ENCODE peak calls at places on chromosomes 5 and 9, in nine cellular contexts. G is GM23248, Q is PC-3, I is fibroblast of lung, U is neural progenitor cell, V is IMR-90, M is SK-N-SH, S is MM.1S, A is K562. E is an unnamed sample.
A peak's percentile ranks its signal among the peaks of the same experiment; 100 is the strongest.

GRCh38 chr5:106094128-106094726 is 1576.5 kb downstream of the EFNA5 start:
- DNase-seq in G (peak; percentile 44), Q (peak; percentile 98), I (peak; percentile 67), U (no peak), V (peak; percentile 69), M (peak; percentile 40), S (peak; percentile 78), A (no peak), E (peak; percentile 29)

GRCh38 chr9:6334305-6334704 is 6.1 kb downstream of the TPD52L3 start:
- DNase-seq in G (no peak), Q (no peak), I (no peak), U (no peak), V (no peak), M (no peak), S (no peak), A (no peak), E (no peak)

GRCh38 chr5:29614202-29614601 is 1579.3 kb upstream of the CDH6 start:
- DNase-seq in G (no peak), Q (peak; percentile 68), I (no peak), U (no peak), V (no peak), M (no peak), S (no peak), A (no peak), E (no peak)

GRCh38 chr5:164302533-164303235 is 797.3 kb downstream of the MAT2B start:
- DNase-seq in G (no peak), Q (peak; percentile 25), I (peak; percentile 45), U (no peak), V (peak; percentile 42), M (no peak), S (no peak), A (no peak), E (peak; percentile 76)

GRCh38 chr5:125140855-125141254 is 394.4 kb upstream of the ZNF608 start:
- DNase-seq in G (peak; percentile 90), Q (peak; percentile 5), I (peak; percentile 81), U (peak; percentile 19), V (peak; percentile 93), M (no peak), S (no peak), A (no peak), E (peak; percentile 80)

GRCh38 chr5:67211926-67212325 is 15.3 kb upstream of the CD180 start:
- DNase-seq in G (peak; percentile 77), Q (peak; percentile 70), I (peak; percentile 71), U (no peak), V (peak; percentile 87), M (no peak), S (no peak), A (no peak), E (peak; percentile 93)

GRCh38 chr5:54457094-54457531 is 1.6 kb downstream of the HSPB3 start:
- DNase-seq in G (peak; percentile 81), Q (no peak), I (peak; percentile 82), U (no peak), V (peak; percentile 90), M (no peak), S (no peak), A (no peak), E (peak; percentile 73)

GRCh38 chr5:163760498-163760897 is 255.1 kb downstream of the MAT2B start:
- DNase-seq in G (peak; percentile 89), Q (peak; percentile 18), I (peak; percentile 100), U (no peak), V (peak; percentile 99), M (no peak), S (no peak), A (no peak), E (peak; percentile 99)

GRCh38 chr9:127993721-127994120 is 12.9 kb upstream of the EEIG1 start:
- DNase-seq in G (no peak), Q (no peak), I (no peak), U (no peak), V (no peak), M (no peak), S (no peak), A (no peak), E (no peak)

GRCh38 chr9:127991757-127992274 is 11.0 kb upstream of the EEIG1 start:
- DNase-seq in G (no peak), Q (no peak), I (no peak), U (no peak), V (no peak), M (no peak), S (no peak), A (no peak), E (no peak)

GRCh38 chr9:127990539-127990938 is 9.8 kb upstream of the EEIG1 start:
- DNase-seq in G (no peak), Q (no peak), I (no peak), U (no peak), V (no peak), M (no peak), S (no peak), A (no peak), E (no peak)

GRCh38 chr9:127989094-127989493 is 8.3 kb upstream of the EEIG1 start:
- DNase-seq in G (no peak), Q (no peak), I (no peak), U (no peak), V (no peak), M (no peak), S (no peak), A (no peak), E (no peak)

DNA sequence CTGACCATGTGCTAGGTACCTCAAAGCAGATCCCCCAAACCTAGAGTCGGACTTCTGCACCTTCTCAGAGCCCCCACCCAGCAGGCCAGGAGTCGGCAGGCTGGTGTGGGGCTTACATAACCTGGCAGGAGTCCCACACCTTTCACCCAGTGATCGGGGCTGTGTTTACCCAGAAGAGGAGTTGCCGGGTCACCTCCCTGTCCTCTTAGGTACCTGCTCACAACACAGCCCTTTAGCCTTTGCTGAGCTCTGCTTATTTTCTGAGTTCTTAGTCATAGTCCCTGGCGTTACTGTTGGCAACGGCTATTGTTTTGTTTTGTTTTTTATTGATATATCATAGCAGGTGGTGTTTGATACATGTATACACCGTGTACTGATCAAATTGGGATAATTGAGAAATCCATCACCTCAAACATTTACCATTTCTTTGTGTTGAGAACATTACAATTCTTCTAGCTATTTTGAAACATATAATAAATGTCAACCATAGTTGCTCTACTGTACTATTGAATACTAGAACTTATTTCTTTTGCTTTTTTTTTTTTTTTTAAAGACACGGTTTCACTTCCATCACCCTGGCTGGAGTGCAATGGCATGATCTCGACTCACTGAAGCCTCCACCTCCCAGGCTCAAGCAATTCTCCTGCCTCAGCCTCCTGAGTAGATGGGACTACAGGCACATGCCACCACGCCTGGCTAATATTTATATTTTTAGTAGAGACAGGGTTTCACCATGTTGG is 10.4 kb upstream of the EEIG1 start:
- DNase-seq in G (no peak), Q (peak; percentile 43), I (no peak), U (no peak), V (no peak), M (no peak), S (no peak), A (no peak), E (no peak)
- H3K4me2 ChIP-seq in G (no peak overlapping the region), Q (no peak overlapping the region), I (no peak overlapping the region), U (no peak overlapping the region), V (no peak overlapping the region), M (no peak overlapping the region), S (no peak overlapping the region), A (no peak overlapping the region), E (no peak overlapping the region)

DNA sequence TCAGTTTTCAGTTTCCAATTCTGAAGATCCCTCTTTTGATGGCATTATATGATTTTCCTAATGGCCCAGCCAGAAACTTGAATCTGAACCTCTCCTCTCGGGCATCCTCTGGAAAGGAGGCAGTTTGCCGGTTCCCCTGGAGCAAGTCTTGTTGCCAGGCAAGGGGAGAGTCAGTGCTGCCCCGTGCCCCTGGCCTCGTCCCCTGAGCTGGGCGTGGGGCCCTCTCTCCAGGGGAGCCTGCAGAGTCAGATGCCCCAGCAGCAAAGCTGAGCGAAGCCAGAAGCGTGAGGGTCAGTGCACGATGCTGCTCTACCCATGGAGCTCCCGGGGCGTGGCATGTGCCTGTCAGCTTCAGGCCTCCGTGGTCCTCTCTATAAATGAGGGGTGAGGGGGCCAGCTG is 14.0 kb downstream of the OLFM1 start:
- DNase-seq in G (no peak), Q (no peak), I (no peak), U (no peak), V (no peak), M (no peak), S (no peak), A (no peak), E (no peak)
- H3K9me3 ChIP-seq in G (no peaks in the 10 kb centered on the region), Q (no peaks in the 10 kb centered on the region), I (no peaks in the 10 kb centered on the region), U (no peaks in the 10 kb centered on the region), V (no peaks in the 10 kb centered on the region), M (no peaks in the 10 kb centered on the region), S (no peaks in the 10 kb centered on the region), A (no peaks in the 10 kb centered on the region), E (no peaks in the 10 kb centered on the region)

GRCh38 chr9:92948032-92948534 is 760 bp downstream of the FGD3 start:
- DNase-seq in G (no peak), Q (no peak), I (no peak), U (no peak), V (no peak), M (no peak), S (no peak), A (no peak), E (no peak)

GRCh38 chr9:92944921-92945320 is 2.4 kb upstream of the FGD3 start:
- DNase-seq in G (no peak), Q (no peak), I (no peak), U (no peak), V (no peak), M (no peak), S (no peak), A (no peak), E (no peak)

GRCh38 chr9:92947268-92948031 is at the start of gene FGD3:
- DNase-seq in G (peak; percentile 54), Q (peak; percentile 11), I (no peak), U (peak; percentile 38), V (no peak), M (peak; percentile 85), S (no peak), A (no peak), E (peak; percentile 5)

GRCh38 chr9:92943062-92943616 is 4.2 kb upstream of the FGD3 start:
- DNase-seq in G (no peak), Q (no peak), I (no peak), U (no peak), V (no peak), M (no peak), S (no peak), A (no peak), E (no peak)

GRCh38 chr9:92945796-92946195 is 1.5 kb upstream of the FGD3 start:
- DNase-seq in G (no peak), Q (no peak), I (no peak), U (no peak), V (no peak), M (no peak), S (no peak), A (no peak), E (no peak)
- H3K27me3 ChIP-seq in G (peaks cover 24% of the 10 kb centered on the region), Q (no peaks in the 10 kb centered on the region), I (peaks cover 18% of the 10 kb centered on the region), U (no peaks in the 10 kb centered on the region), V (peaks cover 25% of the 10 kb centered on the region), M (peaks cover 12% of the 10 kb centered on the region), S (no peaks in the 10 kb centered on the region), A (peaks cover 43% of the 10 kb centered on the region), E (peaks cover 13% of the 10 kb centered on the region)

GRCh38 chr9:7779201-7779600 is 20.4 kb downstream of the DMAC1 start:
- DNase-seq in G (no peak), Q (no peak), I (no peak), U (no peak), V (no peak), M (no peak), S (no peak), A (no peak), E (no peak)

GRCh38 chr9:7777776-7778175 is 21.8 kb downstream of the DMAC1 start:
- DNase-seq in G (no peak), Q (peak; percentile 13), I (no peak), U (no peak), V (no peak), M (no peak), S (no peak), A (no peak), E (no peak)

GRCh38 chr9:7783635-7784063 is 15.9 kb downstream of the DMAC1 start:
- DNase-seq in G (no peak), Q (no peak), I (no peak), U (no peak), V (no peak), M (no peak), S (no peak), A (no peak), E (no peak)

GRCh38 chr9:7782390-7783120 is 17.0 kb downstream of the DMAC1 start:
- DNase-seq in G (no peak), Q (no peak), I (no peak), U (no peak), V (no peak), M (no peak), S (no peak), A (no peak), E (no peak)

GRCh38 chr9:7780261-7780988 is 19.2 kb downstream of the DMAC1 start:
- DNase-seq in G (peak; percentile 55), Q (no peak), I (peak; percentile 18), U (peak; percentile 80), V (peak; percentile 73), M (no peak), S (no peak), A (no peak), E (peak; percentile 76)
- H3K4me2 ChIP-seq in G (no peak overlapping the region), Q (no peak overlapping the region), I (no peak overlapping the region), U (peak overlapping the region; percentile 20), V (peak overlapping the region; percentile 42), M (no peak overlapping the region), S (no peak overlapping the region), A (no peak overlapping the region), E (peak overlapping the region; percentile 47)

E was measured in astrocyte.